ENCODE peak calls at places on chromosomes 13 and 19, in five cellular contexts. K is astrocyte; I is left ventricle myocardium inferior; X is CD8-positive, alpha-beta T cell; L is ovary. Y is an unnamed sample. For H3K36me3, the result is how much of the 10 kb centered on the place peaks cover.

GRCh38 chr13:27635256-27635655 is 13.6 kb downstream of the POLR1D start:
- DNase-seq in L (no peak), X (no peak), K (no peak), I (no peak), Y (no peak)

GRCh38 chr19:46134527-46134926 is 10.0 kb upstream of the IGFL3 start:
- DNase-seq in X (no peak), L (no peak), I (no peak), K (peak), Y (no peak)

GRCh38 chr19:7969560-7969949 is 26.1 kb upstream of the TIMM44 start:
- DNase-seq in I (no peak), L (no peak), X (no peak), K (no peak), Y (no peak)

GRCh38 chr13:110556224-110556606 is 5.3 kb downstream of the RAB20 start:
- DNase-seq in I (no peak), K (no peak), X (no peak), L (no peak), Y (no peak)

GRCh38 chr19:28504139-28504538 is 708.8 kb downstream of the UQCRFS1 start:
- DNase-seq in I (no peak), X (no peak), K (peak), L (no peak), Y (no peak)

GRCh38 chr13:95075506-95075905 is 225.7 kb downstream of the ABCC4 start:
- DNase-seq in X (no peak), K (no peak), I (no peak), L (no peak), Y (no peak)

GRCh38 chr19:6362351-6362801 is 1.0 kb downstream of the CLPP start:
- DNase-seq in K (no peak), L (no peak), X (peak), I (no peak), Y (peak)

GRCh38 chr13:113854238-113855011 is 9.5 kb downstream of the GAS6 start:
- DNase-seq in X (no peak), I (peak), K (peak), L (no peak), Y (no peak)

GRCh38 chr19:47351545-47351944 is 2.4 kb downstream of the DHX34 start:
- DNase-seq in K (peak), I (no peak), L (no peak), X (no peak), Y (no peak)

DNA sequence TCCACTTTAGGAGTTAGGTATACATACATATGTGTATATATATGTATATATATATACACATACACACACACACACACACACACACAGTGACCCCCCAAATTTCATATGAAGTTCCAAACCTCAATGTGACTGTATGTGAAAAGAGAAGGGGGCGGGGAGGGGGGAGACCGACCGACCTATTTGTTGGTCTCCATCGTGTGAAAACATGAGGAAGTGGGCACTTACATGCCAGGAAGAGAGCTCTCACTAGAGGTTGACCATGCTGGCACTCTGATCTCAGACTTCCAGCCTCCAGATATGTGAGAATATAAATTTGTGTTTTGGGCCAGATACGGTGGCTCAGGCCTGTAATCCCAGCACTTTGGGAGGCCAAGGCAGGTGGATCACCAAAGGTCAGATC is 24.6 kb downstream of the ZNF562 start:
- DNase-seq in X (no peak), L (no peak), K (no peak), I (no peak), Y (no peak)
- H3K36me3 ChIP-seq in X (under half), L (under half), K (under half), I (half or more), Y (under half)

GRCh38 chr13:86946734-86947133 is 724.4 kb upstream of the SLITRK5 start:
- DNase-seq in I (no peak), X (no peak), L (no peak), K (no peak), Y (no peak)
- TF ChIP-seq CTCF in I (no peak), X (no peak), L (no peak), K (no peak), Y (no peak)

DNA sequence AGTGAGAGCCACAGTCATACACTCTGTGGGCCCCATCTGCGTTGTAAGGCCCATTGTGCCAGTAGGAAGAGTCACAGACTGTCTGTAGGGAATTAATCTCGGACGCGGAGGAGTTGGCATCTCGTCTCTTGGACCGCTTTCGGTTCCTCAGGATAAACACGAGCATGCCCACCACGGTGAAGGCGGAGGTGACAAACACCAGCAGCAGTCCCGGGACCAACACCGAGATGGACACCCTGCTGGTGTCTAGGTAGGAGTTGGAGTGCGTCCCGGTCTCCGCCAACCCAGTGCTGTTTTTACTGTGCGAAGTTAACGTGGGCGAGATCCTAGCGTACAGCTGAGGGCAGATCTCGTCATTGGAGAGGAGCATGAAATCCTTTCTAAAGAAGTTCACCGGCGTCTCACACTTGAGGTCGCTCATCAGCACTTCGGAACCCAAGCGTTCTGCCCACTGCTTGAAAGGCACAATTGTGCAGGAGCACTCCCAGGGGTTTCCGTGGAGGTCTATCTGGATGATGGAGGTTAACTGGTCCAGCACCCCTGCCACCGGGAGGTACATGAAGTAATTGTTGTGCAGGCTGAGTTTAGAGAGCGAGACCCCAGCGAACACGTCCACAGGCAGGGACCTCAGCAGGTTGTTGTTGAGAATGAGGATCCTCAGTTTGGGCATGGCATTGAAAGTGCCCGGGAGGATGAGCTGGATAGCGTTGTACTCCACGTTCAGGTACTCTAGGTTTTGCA is 2.7 kb downstream of the SLITRK1 start:
- DNase-seq in L (no peak), I (no peak), K (peak), X (no peak), Y (no peak)
- H3K4me3 ChIP-seq in L (no peak), I (peak), K (peak), X (no peak), Y (no peak)

GRCh38 chr13:99378985-99379734 is 72.0 kb upstream of the GPR183 start:
- DNase-seq in X (no peak), K (no peak), L (no peak), I (no peak), Y (no peak)
- H3K36me3 ChIP-seq in X (under half), K (under half), L (under half), I (under half), Y (under half)

DNA sequence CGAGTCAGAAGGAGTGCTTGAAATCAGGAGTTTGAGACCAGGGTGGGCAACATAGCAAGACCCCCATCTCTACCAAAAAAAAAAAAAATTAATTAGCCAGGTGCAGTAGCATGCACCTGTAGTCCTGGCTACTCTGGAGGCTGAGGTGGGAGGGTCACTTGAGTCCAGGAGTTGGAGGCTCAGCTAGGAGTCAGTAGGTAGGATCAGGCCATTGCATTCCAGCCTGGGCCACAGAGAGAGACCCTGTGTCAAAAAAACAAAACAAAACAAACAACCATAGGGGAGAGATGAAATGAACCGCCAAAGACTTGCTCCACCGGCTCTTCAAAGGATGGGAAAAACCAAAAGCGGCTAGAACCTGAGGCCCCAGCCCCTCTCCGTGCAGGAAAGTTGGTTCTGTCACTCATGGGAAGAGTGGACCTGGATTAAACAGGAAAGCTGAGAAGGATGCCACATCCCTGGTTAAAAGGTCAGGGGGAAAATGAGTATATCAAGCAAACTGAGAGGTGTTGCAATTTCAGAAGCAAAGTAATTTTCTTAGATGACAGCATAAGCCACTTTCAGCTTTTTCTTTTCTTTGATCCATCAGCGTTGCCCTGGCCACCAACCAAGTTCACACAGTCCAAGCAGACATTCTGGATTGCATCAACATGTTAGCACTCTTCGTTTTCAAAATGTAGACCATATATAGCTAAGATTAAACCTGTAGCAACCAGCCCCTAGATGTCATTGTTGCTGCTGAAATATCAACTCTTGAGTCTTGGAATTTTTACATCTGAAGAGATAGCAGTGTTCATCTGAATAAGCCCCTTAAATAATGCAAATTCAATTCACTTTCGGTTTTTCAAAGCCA is 8.9 kb upstream of the ZNF507 start:
- DNase-seq in I (peak), X (no peak), L (no peak), K (no peak), Y (no peak)
- TF ChIP-seq CTCF in I (no peak), X (no peak), L (no peak), K (no peak), Y (no peak)

GRCh38 chr19:53504903-53505302 is 33.0 kb upstream of the ZNF331 start:
- DNase-seq in I (no peak), K (no peak), X (no peak), L (peak), Y (no peak)
- H3K4me3 ChIP-seq in I (peak), K (no peak), X (no peak), L (no peak), Y (no peak)